ENCODE peak calls at places on chromosomes 7 and 10, in four cellular contexts. One of them, this sample, is unnamed.

GRCh38 chr10:70478191-70479160 is at the start of gene PALD1:
- DNase-seq in OCI-LY7: peak
- DNase-seq in endothelial cell: peak
- DNase-seq in Calu3: peak
- DNase-seq in this sample: no peak

GRCh38 chr7:120857558-120858298 is at the start of gene TSPAN12:
- DNase-seq in OCI-LY7: no peak
- DNase-seq in endothelial cell: peak
- DNase-seq in Calu3: peak
- DNase-seq in this sample: peak

GRCh38 chr7:76294344-76295024 is 8.0 kb upstream of the HSPB1 start:
- DNase-seq in OCI-LY7: peak
- DNase-seq in endothelial cell: no peak
- DNase-seq in Calu3: peak
- DNase-seq in this sample: peak

GRCh38 chr7:123823898-123824753 is 20.8 kb upstream of the HYAL4 start:
- DNase-seq in OCI-LY7: no peak
- DNase-seq in endothelial cell: no peak
- DNase-seq in Calu3: no peak
- DNase-seq in this sample: no peak

GRCh38 chr7:43509906-43510305 is 73.0 kb upstream of the STK17A start:
- DNase-seq in OCI-LY7: no peak
- DNase-seq in endothelial cell: no peak
- DNase-seq in Calu3: no peak
- DNase-seq in this sample: no peak

GRCh38 chr10:91598211-91598981 is 34.5 kb downstream of the PPP1R3C start:
- DNase-seq in OCI-LY7: no peak
- DNase-seq in endothelial cell: no peak
- DNase-seq in Calu3: peak
- DNase-seq in this sample: no peak

GRCh38 chr7:36175872-36176271 is 22.8 kb downstream of the EEPD1 start:
- DNase-seq in OCI-LY7: no peak
- DNase-seq in endothelial cell: no peak
- DNase-seq in Calu3: no peak
- DNase-seq in this sample: no peak

GRCh38 chr10:110507303-110507702 is 9.6 kb downstream of the DUSP5 start:
- DNase-seq in OCI-LY7: no peak
- DNase-seq in endothelial cell: no peak
- DNase-seq in Calu3: no peak
- DNase-seq in this sample: no peak

GRCh38 chr10:70974351-70974901 is 86.1 kb upstream of the PCBD1 start:
- DNase-seq in OCI-LY7: no peak
- DNase-seq in endothelial cell: no peak
- DNase-seq in Calu3: peak
- DNase-seq in this sample: no peak

GRCh38 chr7:139422126-139422525 is 61.3 kb downstream of the KLRG2 start:
- DNase-seq in OCI-LY7: no peak
- DNase-seq in endothelial cell: no peak
- DNase-seq in Calu3: no peak
- DNase-seq in this sample: no peak

GRCh38 chr7:74656911-74657691 is 417 bp upstream of the GTF2I start:
- DNase-seq in OCI-LY7: peak
- DNase-seq in endothelial cell: peak
- DNase-seq in Calu3: peak
- DNase-seq in this sample: peak

GRCh38 chr10:624605-625334 is 64.7 kb downstream of the DIP2C start:
- DNase-seq in OCI-LY7: no peak
- DNase-seq in endothelial cell: no peak
- DNase-seq in Calu3: peak
- DNase-seq in this sample: no peak

GRCh38 chr10:14971867-14972448 is 12.8 kb downstream of the MEIG1 start:
- DNase-seq in OCI-LY7: peak
- DNase-seq in endothelial cell: peak
- DNase-seq in Calu3: peak
- DNase-seq in this sample: no peak

GRCh38 chr7:49089717-49090116 is 165.4 kb downstream of the CDC14C start:
- DNase-seq in OCI-LY7: no peak
- DNase-seq in endothelial cell: no peak
- DNase-seq in Calu3: no peak
- DNase-seq in this sample: no peak

GRCh38 chr10:78973901-78974408 is 94.8 kb upstream of the ZMIZ1 start:
- DNase-seq in OCI-LY7: peak
- DNase-seq in endothelial cell: peak
- DNase-seq in Calu3: no peak
- DNase-seq in this sample: peak

GRCh38 chr10:97195654-97196212 is 10.0 kb upstream of the SLIT1 start:
- DNase-seq in OCI-LY7: no peak
- DNase-seq in endothelial cell: no peak
- DNase-seq in Calu3: no peak
- DNase-seq in this sample: no peak

GRCh38 chr7:24894670-24895221 is 85.2 kb downstream of the OSBPL3 start:
- DNase-seq in OCI-LY7: no peak
- DNase-seq in endothelial cell: no peak
- DNase-seq in Calu3: peak
- DNase-seq in this sample: no peak

GRCh38 chr10:69818676-69819239 is 17.1 kb downstream of the COL13A1 start:
- DNase-seq in OCI-LY7: no peak
- DNase-seq in endothelial cell: no peak
- DNase-seq in Calu3: no peak
- DNase-seq in this sample: no peak

GRCh38 chr10:110680473-110681020 is 36.4 kb downstream of the RBM20 start:
- DNase-seq in OCI-LY7: no peak
- DNase-seq in endothelial cell: no peak
- DNase-seq in Calu3: no peak
- DNase-seq in this sample: no peak

GRCh38 chr7:15801565-15801964 is 115.1 kb upstream of the MEOX2 start:
- DNase-seq in OCI-LY7: no peak
- DNase-seq in endothelial cell: no peak
- DNase-seq in Calu3: no peak
- DNase-seq in this sample: no peak

GRCh38 chr10:33258951-33259350 is 75.5 kb downstream of the NRP1 start:
- DNase-seq in OCI-LY7: no peak
- DNase-seq in endothelial cell: no peak
- DNase-seq in Calu3: no peak
- DNase-seq in this sample: no peak

GRCh38 chr7:94511763-94512162 is 2.2 kb downstream of the CASD1 start:
- DNase-seq in OCI-LY7: no peak
- DNase-seq in endothelial cell: no peak
- DNase-seq in Calu3: no peak
- DNase-seq in this sample: no peak

GRCh38 chr10:110547139-110547761 is 20.2 kb upstream of the SMC3 start:
- DNase-seq in OCI-LY7: peak
- DNase-seq in endothelial cell: no peak
- DNase-seq in Calu3: no peak
- DNase-seq in this sample: no peak

GRCh38 chr7:83996879-83997278 is 197.7 kb downstream of the SEMA3A start:
- DNase-seq in OCI-LY7: no peak
- DNase-seq in endothelial cell: no peak
- DNase-seq in Calu3: no peak
- DNase-seq in this sample: no peak

GRCh38 chr7:2444476-2444875 is 31.7 kb downstream of the GRIFIN start:
- DNase-seq in OCI-LY7: no peak
- DNase-seq in endothelial cell: no peak
- DNase-seq in Calu3: no peak
- DNase-seq in this sample: no peak

GRCh38 chr10:130820880-130821482 is 490.5 kb downstream of the TCERG1L start:
- DNase-seq in OCI-LY7: no peak
- DNase-seq in endothelial cell: no peak
- DNase-seq in Calu3: no peak
- DNase-seq in this sample: no peak

GRCh38 chr7:117338020-117338419 is 15.2 kb upstream of the WNT2 start:
- DNase-seq in OCI-LY7: no peak
- DNase-seq in endothelial cell: no peak
- DNase-seq in Calu3: no peak
- DNase-seq in this sample: no peak

GRCh38 chr7:69775231-69775771 is 177.0 kb downstream of the AUTS2 start:
- DNase-seq in OCI-LY7: no peak
- DNase-seq in endothelial cell: no peak
- DNase-seq in Calu3: no peak
- DNase-seq in this sample: no peak

GRCh38 chr10:96683065-96683464 is 37.2 kb downstream of the PIK3AP1 start:
- DNase-seq in OCI-LY7: no peak
- DNase-seq in endothelial cell: no peak
- DNase-seq in Calu3: no peak
- DNase-seq in this sample: no peak

GRCh38 chr7:11492307-11492706 is 339.7 kb downstream of the THSD7A start:
- DNase-seq in OCI-LY7: no peak
- DNase-seq in endothelial cell: no peak
- DNase-seq in Calu3: no peak
- DNase-seq in this sample: no peak

GRCh38 chr7:131753620-131754222 is 197.3 kb upstream of the PODXL start:
- DNase-seq in OCI-LY7: peak
- DNase-seq in endothelial cell: peak
- DNase-seq in Calu3: peak
- DNase-seq in this sample: no peak

GRCh38 chr7:23713285-23714235 is 3.5 kb downstream of the STK31 start:
- DNase-seq in OCI-LY7: no peak
- DNase-seq in endothelial cell: no peak
- DNase-seq in Calu3: peak
- DNase-seq in this sample: no peak

GRCh38 chr7:141785711-141786552 is 4.1 kb upstream of the TAS2R5 start:
- DNase-seq in OCI-LY7: peak
- DNase-seq in endothelial cell: peak
- DNase-seq in Calu3: peak
- DNase-seq in this sample: no peak

GRCh38 chr10:84543077-84543476 is 214.7 kb downstream of the CCSER2 start:
- DNase-seq in OCI-LY7: no peak
- DNase-seq in endothelial cell: no peak
- DNase-seq in Calu3: no peak
- DNase-seq in this sample: no peak

GRCh38 chr7:94366827-94367226 is 27.9 kb upstream of the COL1A2 start:
- DNase-seq in OCI-LY7: no peak
- DNase-seq in endothelial cell: no peak
- DNase-seq in Calu3: no peak
- DNase-seq in this sample: no peak

GRCh38 chr10:77554996-77555397 is 82.6 kb downstream of the KCNMA1 start:
- DNase-seq in OCI-LY7: no peak
- DNase-seq in endothelial cell: no peak
- DNase-seq in Calu3: no peak
- DNase-seq in this sample: no peak

GRCh38 chr10:53619678-53620077 is 847.1 kb upstream of the MBL2 start:
- DNase-seq in OCI-LY7: no peak
- DNase-seq in endothelial cell: no peak
- DNase-seq in Calu3: no peak
- DNase-seq in this sample: no peak

GRCh38 chr7:29239638-29240037 is 45.1 kb downstream of the CHN2 start:
- DNase-seq in OCI-LY7: no peak
- DNase-seq in endothelial cell: no peak
- DNase-seq in Calu3: peak
- DNase-seq in this sample: no peak
- TF ChIP-seq CTCF in OCI-LY7: peak
- TF ChIP-seq CTCF in endothelial cell: peak
- TF ChIP-seq CTCF in Calu3: peak
- TF ChIP-seq CTCF in this sample: no peak

DNA sequence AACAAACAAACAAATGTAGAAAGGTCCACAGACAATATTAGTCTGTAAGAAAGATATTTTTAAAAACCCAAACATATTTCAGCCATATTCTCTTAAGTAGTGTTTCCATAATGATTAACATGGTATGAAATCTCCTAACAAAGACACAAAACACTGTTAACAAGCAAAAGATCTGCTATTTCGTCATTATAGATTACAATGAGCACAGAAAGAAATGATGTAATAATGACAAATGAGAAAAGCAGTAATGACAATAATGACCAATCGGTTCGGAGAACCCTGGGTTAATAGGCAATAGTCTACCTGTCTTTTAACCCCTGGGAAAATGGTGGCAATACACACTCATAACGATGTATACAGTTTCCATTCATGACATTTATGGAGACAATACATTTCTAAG is 39.5 kb upstream of the NCAPG2 start:
- DNase-seq in OCI-LY7: no peak
- DNase-seq in endothelial cell: no peak
- DNase-seq in Calu3: no peak
- DNase-seq in this sample: no peak
- TF ChIP-seq CTCF in OCI-LY7: no peak
- TF ChIP-seq CTCF in endothelial cell: no peak
- TF ChIP-seq CTCF in Calu3: no peak
- TF ChIP-seq CTCF in this sample: no peak

DNA sequence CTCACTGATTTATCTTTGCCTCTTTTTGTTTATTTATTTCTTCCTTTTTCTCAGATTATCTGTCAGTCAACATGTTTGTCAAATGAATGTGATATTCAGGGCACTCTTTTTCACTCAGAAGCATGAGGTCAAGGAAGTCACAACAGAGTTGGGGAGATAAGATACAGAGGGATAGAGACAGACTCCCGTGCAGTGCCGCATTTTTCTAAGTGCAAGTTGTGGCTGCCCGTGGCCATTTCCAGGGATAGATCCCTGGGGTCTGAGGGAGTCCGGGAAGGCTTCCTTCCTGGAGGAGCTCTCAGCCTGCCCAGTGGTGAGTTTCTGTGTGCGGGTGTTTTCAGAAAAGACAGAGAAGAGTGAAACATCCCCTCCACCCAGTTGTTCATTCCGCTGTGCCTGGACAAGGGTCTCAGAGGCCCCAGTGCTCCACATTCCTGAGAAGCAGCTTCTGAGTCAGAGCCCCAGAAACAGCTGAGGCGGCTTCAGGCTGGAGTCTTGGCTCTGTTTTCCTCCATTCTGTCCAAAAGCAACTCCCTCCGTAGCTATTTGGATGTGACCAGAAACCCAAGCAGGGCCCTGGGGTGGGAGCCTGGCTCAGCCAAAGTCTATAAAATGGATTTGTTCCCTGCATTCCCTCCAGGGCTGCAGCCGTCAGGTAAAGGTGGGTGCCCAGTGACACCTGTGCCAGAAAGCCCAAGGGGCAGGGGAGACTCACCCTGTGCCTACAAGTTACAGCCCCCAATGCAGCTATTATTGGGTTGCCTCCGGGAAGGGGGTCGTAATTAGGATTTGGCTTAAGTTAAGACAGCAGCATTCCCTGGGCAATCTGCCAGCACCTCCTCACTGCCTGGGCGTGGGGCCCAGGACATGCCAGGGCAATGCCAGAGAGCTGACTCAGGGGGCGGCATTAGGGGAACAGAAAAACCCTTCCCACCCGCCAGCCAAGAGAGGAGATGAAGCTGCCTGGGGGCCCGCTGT is 13.0 kb upstream of the CAMK2G start:
- DNase-seq in OCI-LY7: no peak
- DNase-seq in endothelial cell: peak
- DNase-seq in Calu3: peak
- DNase-seq in this sample: peak
- TF ChIP-seq CTCF in OCI-LY7: no peak
- TF ChIP-seq CTCF in endothelial cell: no peak
- TF ChIP-seq CTCF in Calu3: no peak
- TF ChIP-seq CTCF in this sample: no peak

GRCh38 chr7:4074994-4075393 is 607.1 kb upstream of the FOXK1 start:
- DNase-seq in OCI-LY7: no peak
- DNase-seq in endothelial cell: no peak
- DNase-seq in Calu3: peak
- DNase-seq in this sample: no peak
- TF ChIP-seq CTCF in OCI-LY7: no peak
- TF ChIP-seq CTCF in endothelial cell: no peak
- TF ChIP-seq CTCF in Calu3: peak
- TF ChIP-seq CTCF in this sample: no peak

This sample was measured in omental fat pad.